ENCODE peak calls at places on chromosome 22, in eight cellular contexts. X is Peyer's patch; R is NCI-H748 treated with DMSO at 0.1 percent for 48 hours; V is substantia nigra; H is dermis blood vessel endothelial cell; N is activated T-cell treated with anti-CD3 and anti-CD28 coated beads for 48 hours; Y is CD8-positive, alpha-beta T cell; B is RCC 7860. P is an unnamed sample.

GRCh38 chr22:37568448-37569008 is 8.2 kb downstream of the CDC42EP1 start:
- DNase-seq in R (no peak), N (no peak), V (no peak), H (no peak), B (no peak), Y (no peak), X (no peak), P (no peak)

GRCh38 chr22:27828214-27828587 is 26.6 kb upstream of the MN1 start:
- DNase-seq in X (no peak), N (no peak), V (no peak), B (no peak), R (no peak), H (no peak), Y (no peak), P (no peak)

GRCh38 chr22:45992737-45993136 is 15.8 kb upstream of the WNT7B start:
- DNase-seq in X (no peak), N (no peak), B (no peak), R (no peak), Y (no peak), H (no peak), V (no peak), P (no peak)

GRCh38 chr22:30923168-30923900 is 45.2 kb downstream of the MORC2 start:
- DNase-seq in N (no peak), B (no peak), Y (no peak), R (no peak), V (no peak), H (no peak), X (no peak), P (no peak)

GRCh38 chr22:25134028-25134427 is 65.6 kb upstream of the CRYBB3 start:
- DNase-seq in N (no peak), R (peak), B (no peak), V (no peak), X (no peak), H (peak), Y (no peak), P (no peak)

GRCh38 chr22:27845603-27846100 is 44.1 kb upstream of the MN1 start:
- DNase-seq in X (no peak), V (no peak), H (no peak), N (no peak), Y (no peak), B (no peak), R (no peak), P (no peak)

GRCh38 chr22:23868580-23868979 is 10.9 kb downstream of the SLC2A11 start:
- DNase-seq in V (no peak), H (no peak), B (no peak), N (no peak), Y (no peak), R (no peak), X (no peak), P (no peak)

GRCh38 chr22:38504731-38505594 is 1.1 kb downstream of the DDX17 start:
- DNase-seq in V (no peak), X (peak), H (peak), N (peak), R (peak), Y (peak), B (peak), P (peak)

GRCh38 chr22:42617155-42617983 is 2.7 kb upstream of the POLDIP3 start:
- DNase-seq in N (no peak), H (no peak), Y (no peak), B (no peak), V (no peak), X (no peak), R (no peak), P (no peak)

GRCh38 chr22:19139001-19139356 is 5.5 kb downstream of the ESS2 start:
- DNase-seq in B (no peak), R (no peak), Y (no peak), V (no peak), H (no peak), N (no peak), X (no peak), P (no peak)

GRCh38 chr22:17486313-17486712 is 77.0 kb upstream of the SLC25A18 start:
- DNase-seq in H (no peak), X (no peak), N (no peak), R (no peak), V (no peak), B (no peak), Y (no peak), P (no peak)

GRCh38 chr22:47178339-47178738 is 415.9 kb downstream of the TBC1D22A start:
- DNase-seq in X (no peak), N (no peak), Y (no peak), H (no peak), V (no peak), B (no peak), R (no peak), P (no peak)

GRCh38 chr22:25172153-25172552 is 27.5 kb upstream of the CRYBB3 start:
- DNase-seq in Y (peak), N (peak), V (no peak), X (no peak), R (no peak), H (peak), B (no peak), P (no peak)

GRCh38 chr22:27218521-27218920 is 561.1 kb downstream of the MIAT start:
- DNase-seq in Y (no peak), X (no peak), R (no peak), N (no peak), B (no peak), H (no peak), V (no peak), P (no peak)

GRCh38 chr22:44702479-44703219 is 645 bp downstream of the PRR5 start:
- DNase-seq in N (no peak), R (no peak), X (peak), V (no peak), B (no peak), H (no peak), Y (peak), P (no peak)

GRCh38 chr22:33874206-33874605 is 46.1 kb downstream of the LARGE1 start:
- DNase-seq in R (no peak), X (no peak), H (no peak), B (no peak), N (no peak), V (no peak), Y (no peak), P (no peak)

GRCh38 chr22:20833225-20833665 is 25.4 kb downstream of the PI4KA start:
- DNase-seq in H (no peak), R (no peak), X (no peak), N (no peak), Y (no peak), V (no peak), B (no peak), P (no peak)

GRCh38 chr22:35155403-35156025 is 89.6 kb downstream of the ISX start:
- DNase-seq in B (no peak), H (no peak), R (no peak), N (no peak), V (no peak), X (no peak), Y (no peak), P (no peak)

GRCh38 chr22:31846161-31847115 is 92.6 kb downstream of the DEPDC5 start:
- DNase-seq in X (no peak), V (no peak), N (no peak), H (peak), B (no peak), Y (no peak), R (no peak), P (no peak)